ENCODE peak calls at places on chromosomes 11 and 22, in nine cellular contexts. L, Y, W, K, G, E, H, P and B are unnamed samples.
A peak's percentile ranks its signal among the peaks of the same experiment; 100 is the strongest.

GRCh38 chr11:123469586-123469985 is 39.5 kb downstream of the GRAMD1B start:
- DNase-seq in L (no peak), Y (no peak), H (no peak), G (no peak), E (no peak), P (no peak), W (no peak), K (no peak), B (no peak)

GRCh38 chr11:93031386-93031785 is 61.9 kb downstream of the MTNR1B start:
- DNase-seq in G (no peak), L (no peak), H (no peak), E (no peak), K (peak; percentile 27), P (no peak), Y (no peak), W (no peak), B (peak; percentile 98)

GRCh38 chr22:45934168-45934564 is 42.8 kb downstream of the WNT7B start:
- DNase-seq in G (no peak), W (no peak), P (no peak), Y (no peak), E (no peak), K (no peak), L (no peak), H (no peak), B (no peak)

GRCh38 chr11:79018371-79018849 is 422.4 kb downstream of the TENM4 start:
- DNase-seq in E (no peak), W (no peak), H (no peak), P (no peak), G (peak; percentile 21), Y (no peak), L (no peak), K (no peak), B (peak; percentile 51)

GRCh38 chr11:46504817-46505613 is 88.8 kb downstream of the AMBRA1 start:
- DNase-seq in E (no peak), Y (no peak), L (peak; percentile 9), P (no peak), K (no peak), G (no peak), W (no peak), H (no peak), B (peak; percentile 71)

GRCh38 chr22:40898850-40899357 is 37.0 kb upstream of the DNAJB7 start:
- DNase-seq in K (peak; percentile 26), Y (no peak), L (peak; percentile 26), H (no peak), W (peak; percentile 51), E (peak; percentile 68), P (no peak), G (no peak), B (peak; percentile 80)

GRCh38 chr11:47160753-47161133 is 15.9 kb downstream of the ARFGAP2 start:
- DNase-seq in E (no peak), G (no peak), Y (no peak), K (no peak), W (no peak), H (no peak), P (no peak), L (no peak), B (no peak)

GRCh38 chr11:129222158-129222557 is 30.0 kb upstream of the ARHGAP32 start:
- DNase-seq in K (no peak), L (no peak), G (no peak), E (no peak), W (no peak), P (no peak), H (no peak), Y (no peak), B (no peak)

GRCh38 chr11:2383823-2384722 is 7.0 kb downstream of the CD81 start:
- DNase-seq in P (no peak), K (peak; percentile 55), Y (no peak), E (peak; percentile 64), W (no peak), G (no peak), L (peak; percentile 71), H (no peak), B (no peak)

GRCh38 chr11:61618991-61619390 is 38.1 kb upstream of the SYT7 start:
- DNase-seq in H (no peak), G (no peak), P (no peak), Y (no peak), E (no peak), W (no peak), K (no peak), L (no peak), B (no peak)

GRCh38 chr22:29821790-29822130 is 16.3 kb downstream of the ASCC2 start:
- DNase-seq in H (no peak), E (no peak), W (no peak), K (no peak), Y (no peak), L (no peak), G (no peak), P (no peak), B (no peak)

GRCh38 chr11:118530683-118531596 is at the start of gene TMEM25:
- DNase-seq in H (peak; percentile 78), P (peak; percentile 85), E (peak; percentile 57), K (peak; percentile 75), Y (peak; percentile 35), W (peak; percentile 55), L (peak; percentile 78), G (peak; percentile 68), B (peak; percentile 53)

GRCh38 chr11:84437129-84438123 is 1151.3 kb upstream of the CCDC90B start:
- DNase-seq in L (peak; percentile 11), Y (no peak), P (peak; percentile 61), G (peak; percentile 7), K (no peak), H (peak; percentile 79), W (peak; percentile 80), E (no peak), B (no peak)

GRCh38 chr22:47192651-47193437 is 430.4 kb downstream of the TBC1D22A start:
- DNase-seq in E (no peak), W (no peak), L (peak; percentile 61), Y (no peak), H (no peak), K (peak; percentile 39), G (no peak), P (peak; percentile 43), B (no peak)

GRCh38 chr11:530960-531825 is 4.2 kb downstream of the HRAS start:
- DNase-seq in H (no peak), E (no peak), L (no peak), K (no peak), G (no peak), W (no peak), Y (no peak), P (no peak), B (no peak)

GRCh38 chr11:87780068-87780413 is 395.2 kb downstream of the RAB38 start:
- DNase-seq in Y (no peak), K (no peak), G (no peak), H (no peak), E (no peak), P (no peak), W (no peak), L (no peak), B (no peak)

GRCh38 chr11:64603411-64604110 is 12.5 kb downstream of the SLC22A12 start:
- DNase-seq in H (no peak), L (no peak), Y (no peak), G (no peak), K (no peak), P (no peak), W (no peak), E (no peak), B (no peak)

GRCh38 chr11:36574486-36574885 is 6.7 kb downstream of the RAG1 start:
- DNase-seq in K (no peak), E (no peak), Y (no peak), P (no peak), L (no peak), W (no peak), G (no peak), H (no peak), B (no peak)

GRCh38 chr11:112852141-112852853 is 108.9 kb upstream of the NCAM1 start:
- DNase-seq in E (no peak), W (no peak), Y (no peak), G (peak; percentile 16), H (no peak), P (no peak), L (no peak), K (peak; percentile 70), B (no peak)

GRCh38 chr11:12287009-12287373 is 90.4 kb upstream of the PARVA start:
- DNase-seq in L (no peak), H (no peak), G (peak; percentile 24), P (no peak), E (no peak), K (peak; percentile 93), W (no peak), Y (peak; percentile 1), B (peak; percentile 97)

GRCh38 chr11:65420506-65421203 is 1.9 kb upstream of the NEAT1 start:
- DNase-seq in W (no peak), L (no peak), E (no peak), Y (no peak), H (no peak), K (no peak), P (no peak), G (no peak), B (no peak)

GRCh38 chr11:59176330-59176729 is 4.4 kb downstream of the DTX4 start:
- DNase-seq in K (no peak), W (no peak), L (no peak), H (no peak), P (no peak), E (no peak), G (no peak), Y (no peak), B (no peak)

GRCh38 chr11:109818303-109818702 is 274.9 kb upstream of the ZC3H12C start:
- DNase-seq in Y (no peak), W (no peak), E (no peak), L (no peak), K (no peak), H (no peak), P (no peak), G (no peak), B (no peak)

GRCh38 chr22:46390652-46391301 is 55.3 kb downstream of the TRMU start:
- DNase-seq in Y (no peak), L (no peak), E (peak; percentile 13), G (peak; percentile 78), P (no peak), H (peak; percentile 85), W (peak; percentile 4), K (peak; percentile 25), B (peak; percentile 63)

GRCh38 chr22:25497269-25497668 is 67.2 kb upstream of the GRK3 start:
- DNase-seq in P (no peak), H (no peak), K (no peak), W (no peak), L (no peak), G (peak; percentile 16), E (no peak), Y (no peak), B (peak; percentile 25)

GRCh38 chr11:129285387-129285786 is 90.3 kb upstream of the BARX2 start:
- DNase-seq in G (no peak), P (no peak), Y (no peak), K (no peak), W (no peak), E (no peak), L (no peak), H (no peak), B (no peak)

GRCh38 chr11:9672288-9672916 is 8.5 kb downstream of the SWAP70 start:
- DNase-seq in K (no peak), G (no peak), W (no peak), L (no peak), E (no peak), Y (no peak), P (no peak), H (no peak), B (no peak)

GRCh38 chr22:50572965-50573364 is 5.3 kb downstream of the CPT1B start:
- DNase-seq in Y (no peak), E (no peak), H (no peak), L (no peak), G (no peak), K (no peak), P (no peak), W (no peak), B (no peak)

GRCh38 chr11:65713212-65713969 is 1.3 kb downstream of the KAT5 start:
- DNase-seq in W (no peak), E (no peak), P (no peak), G (no peak), L (no peak), H (no peak), Y (no peak), K (no peak), B (no peak)

GRCh38 chr22:26893711-26894110 is 236.3 kb downstream of the MIAT start:
- DNase-seq in L (no peak), K (no peak), P (peak; percentile 11), E (no peak), G (no peak), W (no peak), H (no peak), Y (no peak), B (no peak)

GRCh38 chr11:71086687-71087258 is 165.6 kb downstream of the SHANK2 start:
- DNase-seq in E (no peak), W (peak; percentile 25), K (peak; percentile 10), P (peak; percentile 72), Y (no peak), G (peak; percentile 44), H (no peak), L (no peak), B (peak; percentile 43)